ENCODE peak calls at places on chromosomes 5 and 9, in ten cellular contexts. G is GM12891, M is prostate gland, Z is K562, V is sigmoid colon, E is endothelial cell of umbilical vein, W is vagina, X is stomach, B is breast epithelium, H is GM23338. C is an unnamed sample.
A peak's percentile ranks its signal among the peaks of the same experiment; 100 is the strongest.

GRCh38 chr9:121269030-121269887 is 1.3 kb downstream of the GSN start:
- DNase-seq in G (no peak), M (peak; percentile 52), Z (no peak), V (peak; percentile 84), E (peak; percentile 38), W (no peak), X (peak; percentile 61), B (peak; percentile 63), H (peak; percentile 35), C (no peak)

GRCh38 chr5:130222638-130223037 is 318.4 kb downstream of the CHSY3 start:
- DNase-seq in G (no peak), M (no peak), Z (no peak), V (no peak), E (peak; percentile 60), W (no peak), X (no peak), B (no peak), H (no peak), C (no peak)

GRCh38 chr5:132510076-132510475 is 19.5 kb upstream of the IRF1 start:
- DNase-seq in G (no peak), M (no peak), Z (no peak), V (no peak), E (peak; percentile 73), W (no peak), X (no peak), B (no peak), H (no peak), C (no peak)

GRCh38 chr5:81122271-81122670 is 110.9 kb upstream of the CKMT2 start:
- DNase-seq in G (no peak), M (no peak), Z (no peak), V (no peak), E (no peak), W (no peak), X (no peak), B (no peak), H (no peak), C (no peak)

GRCh38 chr9:109517798-109518435 is 19.8 kb upstream of the PTPN3 start:
- DNase-seq in G (no peak), M (peak; percentile 70), Z (no peak), V (no peak), E (no peak), W (no peak), X (peak; percentile 66), B (peak; percentile 73), H (no peak), C (no peak)

GRCh38 chr9:130173462-130173876 is 1.3 kb downstream of the NCS1 start:
- DNase-seq in G (no peak), M (no peak), Z (no peak), V (peak; percentile 83), E (no peak), W (no peak), X (no peak), B (no peak), H (peak; percentile 42), C (no peak)

GRCh38 chr5:62486672-62487071 is 74.1 kb downstream of the IPO11 start:
- DNase-seq in G (no peak), M (no peak), Z (no peak), V (no peak), E (peak; percentile 11), W (no peak), X (no peak), B (no peak), H (no peak), C (no peak)

GRCh38 chr9:83355024-83355444 is 183.2 kb downstream of the FRMD3 start:
- DNase-seq in G (no peak), M (no peak), Z (no peak), V (peak; percentile 73), E (no peak), W (no peak), X (no peak), B (no peak), H (no peak), C (no peak)

DNA sequence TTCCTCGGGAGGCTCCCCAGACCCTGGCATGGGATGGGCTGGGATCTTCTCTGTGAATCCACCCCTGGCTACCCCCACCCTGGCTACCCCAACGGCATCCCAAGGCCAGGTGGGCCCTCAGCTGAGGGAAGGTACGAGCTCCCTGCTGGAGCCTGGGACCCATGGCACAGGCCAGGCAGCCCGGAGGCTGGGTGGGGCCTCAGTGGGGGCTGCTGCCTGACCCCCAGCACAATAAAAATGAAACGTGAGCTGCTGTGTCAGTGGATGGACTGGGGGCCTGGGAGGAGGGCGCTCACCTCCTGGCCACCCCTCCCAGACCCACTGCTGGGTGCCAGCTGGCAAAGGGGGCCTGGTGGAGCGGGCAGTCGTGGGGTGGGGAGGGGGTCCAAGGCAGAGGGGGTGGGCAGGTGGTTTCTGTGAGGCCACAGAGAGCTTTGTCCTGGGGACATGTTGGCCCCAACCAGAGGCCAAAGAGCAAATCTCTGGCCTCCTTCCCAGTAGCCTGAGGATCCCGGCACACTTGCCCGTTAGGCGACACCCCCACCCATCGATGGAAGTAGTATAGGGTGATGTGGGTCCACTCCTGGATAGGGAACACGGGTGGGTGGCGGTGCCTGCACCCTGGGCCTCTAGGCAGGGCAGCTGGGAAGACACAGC is 9.8 kb downstream of the EGFL7 start:
- DNase-seq in G (no peak), M (no peak), Z (no peak), V (no peak), E (peak; percentile 51), W (no peak), X (no peak), B (no peak), H (no peak), C (no peak)
- TF ChIP-seq POLR2AphosphoS5 in G (no peak), M (no peak), Z (peak; percentile 10), V (no peak), E (no peak), W (no peak), X (no peak), B (no peak), H (no peak), C (no peak)

GRCh38 chr5:170301149-170301548 is 3.6 kb upstream of the LCP2 start:
- DNase-seq in G (no peak), M (no peak), Z (no peak), V (peak; percentile 20), E (no peak), W (no peak), X (no peak), B (no peak), H (no peak), C (no peak)

GRCh38 chr5:170296036-170296934 is 1.3 kb downstream of the LCP2 start:
- DNase-seq in G (no peak), M (no peak), Z (peak; percentile 26), V (peak; percentile 40), E (no peak), W (no peak), X (no peak), B (no peak), H (no peak), C (no peak)

GRCh38 chr5:170300361-170301013 is 2.9 kb upstream of the LCP2 start:
- DNase-seq in G (no peak), M (no peak), Z (no peak), V (peak; percentile 74), E (no peak), W (no peak), X (no peak), B (no peak), H (no peak), C (no peak)

GRCh38 chr5:170296935-170297588 is 515 bp downstream of the LCP2 start:
- DNase-seq in G (no peak), M (no peak), Z (peak; percentile 14), V (no peak), E (no peak), W (no peak), X (no peak), B (no peak), H (no peak), C (no peak)

DNA sequence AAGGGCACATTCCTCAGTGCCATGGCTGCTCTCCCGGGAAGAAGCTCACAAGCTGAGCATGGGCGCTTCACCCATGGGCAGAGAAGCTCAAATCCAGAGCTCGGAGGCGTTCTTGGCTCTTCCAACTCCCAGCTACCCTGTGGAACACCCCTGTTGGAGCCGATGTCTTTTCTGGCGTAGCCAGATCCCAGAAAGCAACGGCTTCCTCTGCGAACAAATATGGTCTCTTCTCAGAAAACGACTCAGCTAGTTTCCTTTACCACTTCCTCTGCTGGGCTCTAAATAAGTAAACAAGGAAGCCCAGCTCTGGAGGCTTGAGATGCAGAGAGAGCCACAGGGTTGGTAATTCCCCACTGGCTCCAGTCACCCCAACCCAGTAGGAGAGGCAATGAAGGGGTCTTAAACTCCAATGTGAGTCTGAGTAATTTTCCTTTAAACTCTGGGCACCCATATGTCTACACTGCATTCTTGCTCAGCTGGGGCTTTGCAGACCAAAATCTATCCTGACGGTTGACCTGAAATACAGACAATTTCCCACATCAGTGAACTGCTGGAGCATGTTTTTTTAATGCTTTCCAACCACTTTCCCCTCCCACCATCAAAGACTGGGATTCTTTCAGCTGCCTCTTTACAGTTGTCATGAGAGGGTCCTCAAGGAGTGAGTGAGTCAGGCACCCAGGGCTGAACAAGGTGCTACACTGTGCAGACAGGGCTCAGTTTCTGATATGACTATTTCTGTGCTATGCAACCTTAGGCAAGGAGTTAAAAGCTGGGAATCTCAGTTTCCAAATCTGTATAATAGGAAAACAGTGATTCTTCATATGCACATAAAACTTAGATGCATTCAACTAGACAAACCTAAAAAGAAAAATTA is at the start of gene LCP2:
- DNase-seq in G (no peak), M (no peak), Z (no peak), V (peak; percentile 59), E (no peak), W (no peak), X (no peak), B (no peak), H (no peak), C (no peak)
- TF ChIP-seq POLR2AphosphoS5 in G (no peak), M (no peak), Z (no peak), V (no peak), E (no peak), W (peak; percentile 40), X (no peak), B (no peak), H (no peak), C (no peak)

GRCh38 chr9:38048319-38048969 is 20.6 kb downstream of the SHB start:
- DNase-seq in G (no peak), M (no peak), Z (no peak), V (no peak), E (no peak), W (no peak), X (no peak), B (no peak), H (no peak), C (no peak)

GRCh38 chr9:38043931-38044623 is 24.9 kb downstream of the SHB start:
- DNase-seq in G (no peak), M (peak; percentile 62), Z (no peak), V (no peak), E (no peak), W (no peak), X (peak; percentile 71), B (peak; percentile 60), H (no peak), C (no peak)

GRCh38 chr9:38044706-38045105 is 24.3 kb downstream of the SHB start:
- DNase-seq in G (no peak), M (no peak), Z (no peak), V (no peak), E (no peak), W (no peak), X (no peak), B (no peak), H (no peak), C (no peak)

GRCh38 chr9:38046669-38047300 is 22.2 kb downstream of the SHB start:
- DNase-seq in G (no peak), M (peak; percentile 94), Z (no peak), V (no peak), E (peak; percentile 58), W (no peak), X (peak; percentile 57), B (peak; percentile 94), H (peak; percentile 60), C (no peak)

GRCh38 chr9:38047301-38048251 is 21.5 kb downstream of the SHB start:
- DNase-seq in G (no peak), M (peak; percentile 74), Z (peak; percentile 60), V (peak; percentile 80), E (peak; percentile 90), W (no peak), X (peak; percentile 75), B (peak; percentile 88), H (peak; percentile 91), C (no peak)
- TF ChIP-seq POLR2AphosphoS5 in G (no peak), M (peak; percentile 71), Z (no peak), V (no peak), E (peak; percentile 77), W (peak; percentile 21), X (peak; percentile 62), B (peak; percentile 49), H (no peak), C (no peak)

GRCh38 chr9:70419546-70420266 is 5.2 kb upstream of the KLF9 start:
- DNase-seq in G (peak; percentile 61), M (peak; percentile 98), Z (peak; percentile 73), V (peak; percentile 99), E (peak; percentile 98), W (no peak), X (peak; percentile 97), B (peak; percentile 97), H (peak; percentile 84), C (no peak)

GRCh38 chr9:70418822-70419545 is 4.5 kb upstream of the KLF9 start:
- DNase-seq in G (peak; percentile 70), M (peak; percentile 96), Z (peak; percentile 79), V (peak; percentile 99), E (peak; percentile 97), W (no peak), X (peak; percentile 96), B (peak; percentile 98), H (peak; percentile 81), C (peak; percentile 70)

GRCh38 chr9:70421020-70421271 is 6.5 kb upstream of the KLF9 start:
- DNase-seq in G (no peak), M (no peak), Z (no peak), V (no peak), E (no peak), W (no peak), X (no peak), B (no peak), H (no peak), C (no peak)

GRCh38 chr9:70421272-70422180 is 7.1 kb upstream of the KLF9 start:
- DNase-seq in G (no peak), M (no peak), Z (no peak), V (peak; percentile 83), E (peak; percentile 44), W (no peak), X (no peak), B (peak; percentile 59), H (peak; percentile 41), C (no peak)

DNA sequence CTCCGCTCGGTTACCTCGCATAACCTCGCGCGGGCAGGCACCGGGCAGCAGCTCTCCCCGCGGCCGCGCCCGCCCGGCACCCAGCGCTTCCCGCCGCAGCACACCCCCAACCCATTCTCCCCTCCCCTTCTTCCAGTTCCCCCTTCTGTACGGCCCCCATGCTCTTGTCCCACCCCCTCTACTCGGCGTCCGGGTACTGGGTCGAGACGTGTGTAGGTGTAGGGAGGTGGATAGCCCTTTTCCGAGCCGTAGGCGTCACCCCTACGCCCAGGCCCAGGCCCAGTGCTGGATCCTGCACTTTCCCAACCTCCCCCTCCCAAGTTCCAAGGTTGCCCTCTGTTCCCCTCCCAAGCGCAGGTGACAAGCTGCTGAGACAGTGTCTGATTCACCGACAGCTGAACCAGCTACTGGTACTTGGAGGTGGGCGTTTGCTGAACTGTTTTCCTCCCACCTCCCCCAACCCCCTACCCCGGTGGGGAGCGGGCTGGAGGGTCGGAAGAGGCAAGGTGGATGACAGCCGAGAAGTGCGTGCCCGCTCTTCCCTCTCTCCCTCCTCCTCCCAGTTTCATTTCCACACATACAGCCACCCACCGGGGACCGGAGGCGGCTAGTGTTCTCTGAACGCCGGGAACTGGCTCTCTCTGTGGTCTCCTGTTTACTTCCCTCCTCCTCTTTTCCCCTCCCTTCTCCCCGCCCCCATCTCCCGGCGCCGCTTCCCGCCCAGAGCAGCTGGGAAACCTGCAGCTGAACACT is 6.0 kb upstream of the KLF9 start:
- DNase-seq in G (no peak), M (peak; percentile 96), Z (peak; percentile 71), V (peak; percentile 99), E (peak; percentile 91), W (no peak), X (peak; percentile 94), B (peak; percentile 97), H (peak; percentile 77), C (no peak)
- TF ChIP-seq POLR2AphosphoS5 in G (no peak), M (peak; percentile 85), Z (peak; percentile 9), V (peak; percentile 94), E (peak; percentile 69), W (peak; percentile 96), X (peak; percentile 96), B (peak; percentile 94), H (peak; percentile 13), C (peak; percentile 76)

C was measured in SK-N-MC.